ENCODE peak calls at places on chromosomes 4 and X, in five cellular contexts. M, L, H, V and I are unnamed samples.

GRCh38 chrX:44785652-44786051 is 58.2 kb upstream of the DUSP21 start:
- DNase-seq in M (no peak), L (no peak), H (no peak), V (no peak), I (no peak)

GRCh38 chr4:76377922-76378321 is 43.0 kb downstream of the CCDC158 start:
- DNase-seq in M (peak), L (peak), H (peak), V (peak), I (no peak)

GRCh38 chrX:16208601-16209000 is 41.3 kb downstream of the MAGEB17 start:
- DNase-seq in M (no peak), L (no peak), H (no peak), V (no peak), I (no peak)

GRCh38 chr4:171985129-171985528 is 171.9 kb downstream of the GALNTL6 start:
- DNase-seq in M (no peak), L (no peak), H (no peak), V (no peak), I (no peak)

GRCh38 chr4:41752081-41752836 is 3.7 kb upstream of the PHOX2B start:
- DNase-seq in M (no peak), L (peak), H (no peak), V (no peak), I (no peak)

GRCh38 chr4:10619220-10619619 is 65.3 kb downstream of the CLNK start:
- DNase-seq in M (peak), L (no peak), H (no peak), V (no peak), I (no peak)

GRCh38 chrX:108584617-108585211 is 145.1 kb downstream of the COL4A5 start:
- DNase-seq in M (peak), L (peak), H (no peak), V (peak), I (peak)

GRCh38 chr4:87423313-87424031 is 1.1 kb downstream of the NUDT9 start:
- DNase-seq in M (no peak), L (peak), H (no peak), V (no peak), I (no peak)

GRCh38 chrX:72115380-72115779 is 16.3 kb downstream of the RTL5 start:
- DNase-seq in M (no peak), L (peak), H (no peak), V (no peak), I (no peak)

GRCh38 chr4:6571608-6572007 is 3.4 kb upstream of the MAN2B2 start:
- DNase-seq in M (no peak), L (no peak), H (no peak), V (no peak), I (no peak)

GRCh38 chrX:47637546-47638195 is 7.9 kb upstream of the CFP start:
- DNase-seq in M (no peak), L (no peak), H (no peak), V (peak), I (no peak)

GRCh38 chr4:173919196-173919595 is 364.3 kb downstream of the FBXO8 start:
- DNase-seq in M (no peak), L (no peak), H (no peak), V (no peak), I (no peak)

GRCh38 chr4:122458625-122459024 is 2.1 kb upstream of the IL2 start:
- DNase-seq in M (no peak), L (no peak), H (no peak), V (no peak), I (peak)

GRCh38 chrX:107654778-107655761 is 26.8 kb downstream of the PRPS1 start:
- DNase-seq in M (peak), L (peak), H (peak), V (peak), I (peak)

GRCh38 chr4:108313546-108314339 is 145.0 kb upstream of the LEF1 start:
- DNase-seq in M (no peak), L (no peak), H (no peak), V (no peak), I (no peak)

GRCh38 chr4:108529102-108529501 is 91.3 kb upstream of the RPL34 start:
- DNase-seq in M (no peak), L (no peak), H (no peak), V (no peak), I (no peak)

GRCh38 chr4:140884431-140885058 is 128.4 kb upstream of the TBC1D9 start:
- DNase-seq in M (peak), L (peak), H (peak), V (peak), I (peak)

GRCh38 chrX:118729043-118729652 is 1.7 kb downstream of the IL13RA1 start:
- DNase-seq in M (no peak), L (no peak), H (no peak), V (no peak), I (no peak)

GRCh38 chr4:88359558-88359957 is 19.1 kb upstream of the HERC6 start:
- DNase-seq in M (no peak), L (no peak), H (peak), V (no peak), I (no peak)

GRCh38 chr4:165328708-165329107 is 1.2 kb downstream of the MSMO1 start:
- DNase-seq in M (no peak), L (no peak), H (no peak), V (no peak), I (no peak)

GRCh38 chrX:155071694-155072215 is 447 bp downstream of the BRCC3 start:
- DNase-seq in M (no peak), L (no peak), H (no peak), V (no peak), I (no peak)

GRCh38 chr4:143302526-143302925 is 34.1 kb upstream of the GAB1 start:
- DNase-seq in M (no peak), L (no peak), H (no peak), V (no peak), I (no peak)

GRCh38 chr4:8368998-8369397 is 71.5 kb downstream of the ACOX3 start:
- DNase-seq in M (no peak), L (no peak), H (no peak), V (no peak), I (no peak)

GRCh38 chrX:35841872-35842271 is 43.7 kb downstream of the MAGEB16 start:
- DNase-seq in M (no peak), L (no peak), H (no peak), V (no peak), I (no peak)

GRCh38 chr4:106371166-106371565 is 2.6 kb upstream of the GIMD1 start:
- DNase-seq in M (no peak), L (no peak), H (no peak), V (no peak), I (no peak)

GRCh38 chrX:4547218-4547836 is 833.9 kb upstream of the PRKX start:
- DNase-seq in M (peak), L (peak), H (peak), V (peak), I (peak)

GRCh38 chrX:107565916-107566602 is 62.3 kb upstream of the PRPS1 start:
- DNase-seq in M (peak), L (peak), H (no peak), V (no peak), I (no peak)

GRCh38 chr4:128803783-128804182 is 5.7 kb upstream of the JADE1 start:
- DNase-seq in M (no peak), L (no peak), H (no peak), V (no peak), I (no peak)

GRCh38 chrX:40202456-40202855 is 104.7 kb upstream of the BCOR start:
- DNase-seq in M (no peak), L (no peak), H (no peak), V (no peak), I (no peak)

GRCh38 chrX:16585486-16586370 is 64.2 kb upstream of the S100G start:
- DNase-seq in M (no peak), L (no peak), H (no peak), V (no peak), I (no peak)

GRCh38 chr4:161577604-161578301 is 586.0 kb downstream of the FSTL5 start:
- DNase-seq in M (no peak), L (no peak), H (no peak), V (no peak), I (no peak)

GRCh38 chr4:111778543-111778942 is 366.7 kb upstream of the FAM241A start:
- DNase-seq in M (peak), L (no peak), H (no peak), V (no peak), I (no peak)

GRCh38 chr4:139633661-139634060 is 32.0 kb upstream of the MGST2 start:
- DNase-seq in M (no peak), L (no peak), H (peak), V (no peak), I (no peak)

GRCh38 chr4:23135792-23136645 is 443.3 kb downstream of the GBA3 start:
- DNase-seq in M (peak), L (peak), H (no peak), V (peak), I (peak)

GRCh38 chr4:173591760-173592159 is 61.7 kb upstream of the HAND2 start:
- DNase-seq in M (peak), L (no peak), H (no peak), V (no peak), I (no peak)

GRCh38 chrX:30649859-30650258 is 3.4 kb upstream of the GK start:
- DNase-seq in M (no peak), L (no peak), H (no peak), V (no peak), I (no peak)

GRCh38 chr4:13537832-13538177 is 6.5 kb downstream of the NKX3-2 start:
- DNase-seq in M (no peak), L (peak), H (peak), V (peak), I (no peak)

GRCh38 chr4:176448761-176449160 is 129.0 kb downstream of the SPCS3 start:
- DNase-seq in M (no peak), L (no peak), H (no peak), V (no peak), I (no peak)

GRCh38 chr4:176443646-176444409 is 124.1 kb downstream of the SPCS3 start:
- DNase-seq in M (no peak), L (no peak), H (no peak), V (no peak), I (no peak)

GRCh38 chr4:176441594-176441993 is 121.8 kb downstream of the SPCS3 start:
- DNase-seq in M (no peak), L (no peak), H (no peak), V (no peak), I (no peak)

GRCh38 chr4:176443117-176443516 is 123.4 kb downstream of the SPCS3 start:
- DNase-seq in M (peak), L (no peak), H (no peak), V (no peak), I (no peak)

DNA sequence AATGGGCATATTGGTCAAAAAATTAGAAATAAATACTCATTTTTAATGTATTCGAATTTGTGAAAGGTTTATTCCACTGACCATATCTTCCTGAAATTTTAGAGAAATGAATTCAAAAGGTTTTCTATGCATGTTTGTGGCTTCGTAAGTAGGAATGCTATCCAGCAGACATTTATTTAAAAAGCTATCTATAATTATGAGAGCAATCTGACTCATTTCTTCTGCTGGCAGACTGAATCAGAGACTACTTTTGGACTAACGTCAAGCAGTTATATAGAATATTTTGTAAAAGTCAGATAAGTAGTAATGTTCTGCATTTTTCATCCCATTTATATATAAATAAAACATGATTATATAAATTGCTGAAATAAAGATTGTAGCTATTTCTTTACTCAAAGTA is 125.0 kb downstream of the SPCS3 start:
- DNase-seq in M (no peak), L (no peak), H (no peak), V (no peak), I (no peak)
- H3K9ac ChIP-seq in M (no peak), L (no peak), H (no peak), V (no peak), I (no peak)

GRCh38 chr4:102501635-102502382 is 650 bp downstream of the NFKB1 start:
- DNase-seq in M (peak), L (peak), H (no peak), V (peak), I (peak)
- TF ChIP-seq YY1 in M (peak), L (no peak), H (no peak), V (peak), I (no peak)

DNA sequence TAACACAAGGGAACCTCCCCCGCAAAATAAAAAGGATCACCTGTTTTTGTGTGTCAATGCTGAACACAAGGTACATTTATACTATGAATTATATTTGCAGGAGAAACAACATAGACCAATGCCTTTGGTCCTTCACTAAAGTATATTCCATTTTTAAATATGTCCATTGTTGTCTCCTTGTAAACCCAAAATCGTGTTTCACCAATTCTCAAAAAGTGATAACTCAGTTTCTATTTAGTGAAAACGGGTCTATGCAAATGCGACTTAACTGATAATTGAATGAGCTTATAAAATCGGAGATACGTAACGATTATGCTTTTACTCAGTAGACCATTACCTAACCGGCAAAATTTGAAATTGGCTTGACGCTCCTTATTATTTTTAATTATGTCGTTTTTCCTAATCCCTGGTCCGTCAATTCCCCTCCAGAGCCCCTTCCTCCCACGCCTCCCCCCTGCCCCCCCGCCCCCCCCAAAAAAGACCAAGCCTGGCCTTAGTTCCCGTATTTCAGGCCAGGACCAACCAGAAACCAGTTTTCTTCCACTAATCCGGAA is 2.0 kb downstream of the BRWD3 start:
- DNase-seq in M (no peak), L (peak), H (no peak), V (peak), I (no peak)
- H3K9ac ChIP-seq in M (peak), L (peak), H (no peak), V (peak), I (peak)

GRCh38 chr4:118557298-118557851 is 127.8 kb upstream of the METTL14 start:
- DNase-seq in M (peak), L (no peak), H (no peak), V (no peak), I (no peak)
- TF ChIP-seq YY1 in M (no peak), L (no peak), H (no peak), V (no peak), I (no peak)

GRCh38 chr4:127622621-127622922 is 10.2 kb upstream of the INTU start:
- DNase-seq in M (no peak), L (no peak), H (no peak), V (no peak), I (no peak)
- H3K9ac ChIP-seq in M (no peak), L (no peak), H (no peak), V (no peak), I (no peak)

GRCh38 chr4:138540056-138540800 is 298.1 kb upstream of the SLC7A11 start:
- DNase-seq in M (no peak), L (no peak), H (no peak), V (no peak), I (no peak)
- TF ChIP-seq YY1 in M (no peak), L (no peak), H (no peak), V (no peak), I (no peak)

DNA sequence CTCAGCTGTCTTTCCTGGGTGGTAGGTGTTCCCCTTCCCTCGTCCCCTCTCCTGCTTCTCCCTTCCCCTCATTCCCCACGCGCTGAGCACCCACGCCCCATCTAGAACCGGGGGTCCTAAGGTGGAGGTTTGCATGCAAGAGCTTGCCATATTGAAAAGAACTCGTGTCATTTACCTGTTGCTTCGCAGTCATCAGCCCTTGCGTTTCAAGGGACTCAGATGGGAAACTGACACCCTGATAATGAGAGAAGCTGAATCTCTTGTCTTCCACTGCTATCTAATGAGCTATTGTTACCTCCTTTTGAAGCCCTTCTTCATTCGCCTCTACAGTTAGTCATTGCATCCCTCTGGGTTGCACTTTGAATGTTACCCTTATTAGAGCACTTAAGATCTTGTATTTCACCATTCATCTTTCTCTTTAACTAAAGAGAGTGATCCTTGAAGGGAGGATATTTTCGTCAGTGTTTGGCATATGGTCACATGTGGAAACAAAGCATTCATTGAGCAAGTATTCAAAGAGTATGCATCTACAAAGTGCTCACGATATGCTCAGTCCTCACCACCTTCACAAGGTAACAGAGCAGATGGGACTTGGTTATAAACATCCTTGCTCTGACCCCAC is 25.7 kb downstream of the ARL9 start:
- DNase-seq in M (no peak), L (no peak), H (no peak), V (no peak), I (no peak)
- H3K9ac ChIP-seq in M (no peak), L (peak), H (peak), V (peak), I (peak)

GRCh38 chrX:153635788-153636668 is 11.0 kb upstream of the DUSP9 start:
- DNase-seq in M (no peak), L (peak), H (peak), V (peak), I (no peak)
- TF ChIP-seq YY1 in M (no peak), L (no peak), H (peak), V (no peak), I (no peak)

GRCh38 chrX:46577116-46578005 is 3.8 kb downstream of the CHST7 start:
- DNase-seq in M (no peak), L (no peak), H (no peak), V (no peak), I (no peak)
- H3K9ac ChIP-seq in M (no peak), L (no peak), H (no peak), V (no peak), I (peak)

DNA sequence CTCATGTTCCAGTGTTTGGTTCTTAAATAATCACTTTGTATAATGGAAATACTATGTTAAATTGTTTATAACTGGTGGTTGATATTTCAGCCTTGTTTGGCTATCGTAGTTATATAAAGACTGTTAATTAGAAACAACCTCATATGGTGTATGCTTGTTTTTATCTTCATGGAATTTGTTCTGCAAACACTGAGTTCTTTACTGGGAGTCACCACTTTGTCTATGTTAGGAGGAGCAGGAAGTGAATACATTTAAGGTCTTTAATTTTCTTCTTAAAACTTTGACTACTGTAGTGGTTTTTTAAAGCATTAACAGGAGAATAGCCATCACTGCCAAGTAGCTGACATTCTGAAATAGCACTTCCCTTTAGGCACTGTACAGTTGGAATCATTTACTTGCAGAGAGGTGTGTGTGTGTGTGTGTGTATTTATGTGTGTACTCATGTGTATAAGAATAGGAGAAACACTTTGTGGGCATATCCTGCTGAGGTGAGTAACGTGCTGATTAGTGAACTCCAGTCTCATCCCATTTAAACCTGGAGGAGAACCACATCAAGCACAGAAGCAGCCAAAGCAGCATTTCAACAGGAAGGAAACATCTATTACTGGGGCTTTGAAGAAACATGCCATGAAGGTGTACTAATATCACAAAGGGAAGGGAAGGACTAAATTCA is 37.8 kb downstream of the TET2 start:
- DNase-seq in M (peak), L (no peak), H (no peak), V (no peak), I (no peak)
- TF ChIP-seq YY1 in M (no peak), L (no peak), H (no peak), V (no peak), I (no peak)